ENCODE peak calls at places on chromosomes 4 and X, in nine cellular contexts. One of them, this sample, is unnamed.
A peak's percentile ranks its signal among the peaks of the same experiment; 100 is the strongest.

GRCh38 chrX:110563276-110563675 is 204.6 kb downstream of the RTL9 start:
- DNase-seq in HepG2: no peak
- DNase-seq in body of pancreas: no peak
- DNase-seq in lower leg skin: no peak
- DNase-seq in gastrocnemius medialis: no peak
- DNase-seq in HCT116: no peak
- DNase-seq in RWPE1: peak; percentile 1
- DNase-seq in cardiac fibroblast: no peak
- DNase-seq in heart left ventricle: no peak
- DNase-seq in this sample: no peak

GRCh38 chrX:71095033-71095432 is 618 bp upstream of the FOXO4 start:
- DNase-seq in heart left ventricle: no peak
- DNase-seq in body of pancreas: no peak
- DNase-seq in RWPE1: no peak
- DNase-seq in HepG2: no peak
- DNase-seq in HCT116: no peak
- DNase-seq in lower leg skin: no peak
- DNase-seq in cardiac fibroblast: no peak
- DNase-seq in gastrocnemius medialis: no peak
- DNase-seq in this sample: no peak

GRCh38 chrX:57172544-57172943 is 35.3 kb upstream of the SPIN2A start:
- DNase-seq in heart left ventricle: peak; percentile 35
- DNase-seq in HepG2: no peak
- DNase-seq in HCT116: no peak
- DNase-seq in RWPE1: no peak
- DNase-seq in gastrocnemius medialis: no peak
- DNase-seq in cardiac fibroblast: no peak
- DNase-seq in lower leg skin: no peak
- DNase-seq in body of pancreas: no peak
- DNase-seq in this sample: no peak

GRCh38 chr4:98568896-98569663 is 89.3 kb downstream of the TSPAN5 start:
- DNase-seq in gastrocnemius medialis: no peak
- DNase-seq in body of pancreas: no peak
- DNase-seq in RWPE1: no peak
- DNase-seq in cardiac fibroblast: no peak
- DNase-seq in HCT116: no peak
- DNase-seq in heart left ventricle: no peak
- DNase-seq in lower leg skin: no peak
- DNase-seq in HepG2: no peak
- DNase-seq in this sample: no peak

GRCh38 chr4:128600996-128601857 is 208.3 kb upstream of the JADE1 start:
- DNase-seq in lower leg skin: no peak
- DNase-seq in gastrocnemius medialis: peak; percentile 23
- DNase-seq in body of pancreas: peak; percentile 91
- DNase-seq in HepG2: peak; percentile 93
- DNase-seq in heart left ventricle: peak; percentile 77
- DNase-seq in HCT116: peak; percentile 77
- DNase-seq in RWPE1: peak; percentile 83
- DNase-seq in cardiac fibroblast: peak; percentile 99
- DNase-seq in this sample: no peak

GRCh38 chrX:140190441-140191108 is 225.3 kb upstream of the CXorf66 start:
- DNase-seq in cardiac fibroblast: peak; percentile 7
- DNase-seq in body of pancreas: peak; percentile 11
- DNase-seq in HepG2: no peak
- DNase-seq in RWPE1: no peak
- DNase-seq in heart left ventricle: no peak
- DNase-seq in lower leg skin: no peak
- DNase-seq in gastrocnemius medialis: no peak
- DNase-seq in HCT116: no peak
- DNase-seq in this sample: no peak

GRCh38 chr4:97105716-97106115 is 1037.6 kb downstream of the STPG2 start:
- DNase-seq in HepG2: no peak
- DNase-seq in body of pancreas: no peak
- DNase-seq in gastrocnemius medialis: no peak
- DNase-seq in heart left ventricle: no peak
- DNase-seq in cardiac fibroblast: no peak
- DNase-seq in HCT116: no peak
- DNase-seq in lower leg skin: no peak
- DNase-seq in RWPE1: no peak
- DNase-seq in this sample: no peak

GRCh38 chr4:30866907-30867306 is 146.7 kb downstream of the PCDH7 start:
- DNase-seq in HCT116: no peak
- DNase-seq in cardiac fibroblast: no peak
- DNase-seq in lower leg skin: no peak
- DNase-seq in HepG2: no peak
- DNase-seq in RWPE1: peak; percentile 31
- DNase-seq in gastrocnemius medialis: no peak
- DNase-seq in heart left ventricle: no peak
- DNase-seq in body of pancreas: no peak
- DNase-seq in this sample: no peak

GRCh38 chrX:8192276-8192675 is 21.2 kb upstream of the VCX2 start:
- DNase-seq in body of pancreas: no peak
- DNase-seq in cardiac fibroblast: no peak
- DNase-seq in heart left ventricle: no peak
- DNase-seq in HepG2: no peak
- DNase-seq in lower leg skin: no peak
- DNase-seq in HCT116: no peak
- DNase-seq in RWPE1: no peak
- DNase-seq in gastrocnemius medialis: no peak
- DNase-seq in this sample: no peak

GRCh38 chrX:140431521-140431920 is 73.3 kb downstream of the SOX3 start:
- DNase-seq in HCT116: no peak
- DNase-seq in heart left ventricle: no peak
- DNase-seq in body of pancreas: no peak
- DNase-seq in gastrocnemius medialis: no peak
- DNase-seq in RWPE1: no peak
- DNase-seq in cardiac fibroblast: no peak
- DNase-seq in HepG2: no peak
- DNase-seq in lower leg skin: no peak
- DNase-seq in this sample: no peak

GRCh38 chr4:68434277-68434676 is 13.0 kb upstream of the TMPRSS11E start:
- DNase-seq in body of pancreas: no peak
- DNase-seq in HCT116: no peak
- DNase-seq in heart left ventricle: no peak
- DNase-seq in RWPE1: no peak
- DNase-seq in lower leg skin: no peak
- DNase-seq in HepG2: no peak
- DNase-seq in gastrocnemius medialis: no peak
- DNase-seq in cardiac fibroblast: no peak
- DNase-seq in this sample: no peak

GRCh38 chr4:120052840-120053239 is 13.8 kb downstream of the MAD2L1 start:
- DNase-seq in heart left ventricle: peak; percentile 43
- DNase-seq in body of pancreas: peak; percentile 53
- DNase-seq in cardiac fibroblast: peak; percentile 99
- DNase-seq in HCT116: no peak
- DNase-seq in lower leg skin: no peak
- DNase-seq in HepG2: no peak
- DNase-seq in RWPE1: peak; percentile 23
- DNase-seq in gastrocnemius medialis: peak; percentile 36
- DNase-seq in this sample: no peak

GRCh38 chr4:2135083-2135482 is 76.0 kb downstream of the NAT8L start:
- DNase-seq in body of pancreas: peak; percentile 12
- DNase-seq in heart left ventricle: no peak
- DNase-seq in cardiac fibroblast: peak; percentile 77
- DNase-seq in gastrocnemius medialis: no peak
- DNase-seq in HCT116: no peak
- DNase-seq in lower leg skin: no peak
- DNase-seq in HepG2: no peak
- DNase-seq in RWPE1: no peak
- DNase-seq in this sample: no peak

GRCh38 chr4:139455187-139455586 is 1.3 kb downstream of the RAB33B start:
- DNase-seq in HepG2: no peak
- DNase-seq in gastrocnemius medialis: no peak
- DNase-seq in cardiac fibroblast: no peak
- DNase-seq in RWPE1: no peak
- DNase-seq in body of pancreas: no peak
- DNase-seq in HCT116: no peak
- DNase-seq in heart left ventricle: no peak
- DNase-seq in lower leg skin: no peak
- DNase-seq in this sample: no peak

GRCh38 chr4:105170703-105171102 is 24.0 kb downstream of the TET2 start:
- DNase-seq in HCT116: no peak
- DNase-seq in HepG2: no peak
- DNase-seq in gastrocnemius medialis: no peak
- DNase-seq in cardiac fibroblast: no peak
- DNase-seq in heart left ventricle: no peak
- DNase-seq in RWPE1: no peak
- DNase-seq in lower leg skin: no peak
- DNase-seq in body of pancreas: no peak
- DNase-seq in this sample: no peak

GRCh38 chr4:1419708-1420107 is 13.5 kb upstream of the NKX1-1 start:
- DNase-seq in cardiac fibroblast: no peak
- DNase-seq in lower leg skin: peak; percentile 49
- DNase-seq in HCT116: no peak
- DNase-seq in gastrocnemius medialis: no peak
- DNase-seq in HepG2: no peak
- DNase-seq in heart left ventricle: no peak
- DNase-seq in RWPE1: no peak
- DNase-seq in body of pancreas: no peak
- DNase-seq in this sample: no peak

GRCh38 chrX:74246524-74246923 is 57.5 kb upstream of the ZCCHC13 start:
- DNase-seq in heart left ventricle: no peak
- DNase-seq in body of pancreas: no peak
- DNase-seq in RWPE1: no peak
- DNase-seq in lower leg skin: no peak
- DNase-seq in HCT116: no peak
- DNase-seq in HepG2: no peak
- DNase-seq in gastrocnemius medialis: no peak
- DNase-seq in cardiac fibroblast: no peak
- DNase-seq in this sample: no peak

GRCh38 chr4:185638548-185639301 is 103.4 kb upstream of the PDLIM3 start:
- DNase-seq in body of pancreas: no peak
- DNase-seq in heart left ventricle: no peak
- DNase-seq in RWPE1: no peak
- DNase-seq in cardiac fibroblast: no peak
- DNase-seq in HepG2: no peak
- DNase-seq in lower leg skin: no peak
- DNase-seq in gastrocnemius medialis: no peak
- DNase-seq in HCT116: no peak
- DNase-seq in this sample: no peak
- TF ChIP-seq CTCF in body of pancreas: no peak
- TF ChIP-seq CTCF in heart left ventricle: no peak
- TF ChIP-seq CTCF in RWPE1: no peak
- TF ChIP-seq CTCF in cardiac fibroblast: no peak
- TF ChIP-seq CTCF in HepG2: no peak
- TF ChIP-seq CTCF in lower leg skin: no peak
- TF ChIP-seq CTCF in gastrocnemius medialis: no peak
- TF ChIP-seq CTCF in HCT116: no peak
- TF ChIP-seq CTCF in this sample: no peak

GRCh38 chrX:20593402-20593801 is 326.7 kb upstream of the RPS6KA3 start:
- DNase-seq in gastrocnemius medialis: no peak
- DNase-seq in heart left ventricle: no peak
- DNase-seq in cardiac fibroblast: no peak
- DNase-seq in body of pancreas: no peak
- DNase-seq in HepG2: no peak
- DNase-seq in lower leg skin: no peak
- DNase-seq in RWPE1: no peak
- DNase-seq in HCT116: no peak
- DNase-seq in this sample: no peak

GRCh38 chrX:20596856-20597255 is 330.1 kb upstream of the RPS6KA3 start:
- DNase-seq in lower leg skin: no peak
- DNase-seq in RWPE1: no peak
- DNase-seq in gastrocnemius medialis: no peak
- DNase-seq in HCT116: no peak
- DNase-seq in body of pancreas: no peak
- DNase-seq in cardiac fibroblast: no peak
- DNase-seq in heart left ventricle: no peak
- DNase-seq in HepG2: no peak
- DNase-seq in this sample: no peak

GRCh38 chrX:20594985-20595384 is 328.3 kb upstream of the RPS6KA3 start:
- DNase-seq in gastrocnemius medialis: no peak
- DNase-seq in HCT116: peak; percentile 1
- DNase-seq in cardiac fibroblast: peak; percentile 8
- DNase-seq in body of pancreas: no peak
- DNase-seq in HepG2: peak; percentile 7
- DNase-seq in lower leg skin: no peak
- DNase-seq in heart left ventricle: no peak
- DNase-seq in RWPE1: no peak
- DNase-seq in this sample: no peak

GRCh38 chrX:20593836-20594235 is 327.1 kb upstream of the RPS6KA3 start:
- DNase-seq in HepG2: no peak
- DNase-seq in body of pancreas: no peak
- DNase-seq in lower leg skin: no peak
- DNase-seq in heart left ventricle: no peak
- DNase-seq in gastrocnemius medialis: no peak
- DNase-seq in RWPE1: no peak
- DNase-seq in cardiac fibroblast: no peak
- DNase-seq in HCT116: no peak
- DNase-seq in this sample: no peak

DNA sequence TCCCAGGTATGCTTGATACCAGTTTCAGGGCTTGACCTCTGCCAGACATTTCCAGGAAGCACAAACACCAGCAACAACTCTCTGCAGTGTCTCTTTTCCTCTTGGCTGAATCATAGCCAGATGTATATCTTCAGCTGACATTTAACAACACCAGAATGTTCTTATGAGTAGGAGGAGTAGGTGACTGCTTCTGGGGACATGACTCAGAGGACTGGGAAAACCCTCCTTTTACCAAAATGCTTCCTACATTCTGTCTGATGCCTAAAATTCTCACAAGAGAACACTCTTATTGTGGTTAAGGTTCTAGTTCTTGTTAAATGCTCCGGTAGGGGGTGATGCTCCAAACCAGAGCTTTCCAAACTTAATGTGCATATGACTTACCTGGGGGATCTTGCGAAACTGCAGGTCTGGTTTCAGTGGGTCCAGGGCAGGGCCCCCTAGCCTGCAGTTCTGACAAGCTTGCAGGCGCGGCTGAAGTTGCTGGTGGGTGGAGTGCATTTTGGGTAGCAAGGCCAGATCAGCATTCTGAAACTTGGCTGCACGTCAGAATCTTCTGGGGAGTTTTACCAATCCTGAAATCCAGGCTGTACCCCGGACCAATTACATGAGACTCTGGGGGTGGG is 329.3 kb upstream of the RPS6KA3 start:
- DNase-seq in heart left ventricle: no peak
- DNase-seq in cardiac fibroblast: peak; percentile 28
- DNase-seq in HepG2: no peak
- DNase-seq in RWPE1: no peak
- DNase-seq in lower leg skin: no peak
- DNase-seq in HCT116: no peak
- DNase-seq in gastrocnemius medialis: no peak
- DNase-seq in body of pancreas: no peak
- DNase-seq in this sample: no peak
- TF ChIP-seq CTCF in heart left ventricle: no peak
- TF ChIP-seq CTCF in cardiac fibroblast: no peak
- TF ChIP-seq CTCF in HepG2: no peak
- TF ChIP-seq CTCF in RWPE1: no peak
- TF ChIP-seq CTCF in lower leg skin: no peak
- TF ChIP-seq CTCF in HCT116: no peak
- TF ChIP-seq CTCF in gastrocnemius medialis: no peak
- TF ChIP-seq CTCF in body of pancreas: no peak
- TF ChIP-seq CTCF in this sample: no peak

GRCh38 chrX:153459976-153460375 is 10.4 kb downstream of the HAUS7 start:
- DNase-seq in heart left ventricle: peak; percentile 14
- DNase-seq in HCT116: no peak
- DNase-seq in HepG2: peak; percentile 23
- DNase-seq in body of pancreas: no peak
- DNase-seq in cardiac fibroblast: peak; percentile 46
- DNase-seq in lower leg skin: no peak
- DNase-seq in RWPE1: no peak
- DNase-seq in gastrocnemius medialis: no peak
- DNase-seq in this sample: no peak
- TF ChIP-seq CTCF in heart left ventricle: no peak
- TF ChIP-seq CTCF in HCT116: no peak
- TF ChIP-seq CTCF in HepG2: no peak
- TF ChIP-seq CTCF in body of pancreas: no peak
- TF ChIP-seq CTCF in cardiac fibroblast: no peak
- TF ChIP-seq CTCF in lower leg skin: no peak
- TF ChIP-seq CTCF in RWPE1: no peak
- TF ChIP-seq CTCF in gastrocnemius medialis: no peak
- TF ChIP-seq CTCF in this sample: no peak

GRCh38 chr4:173231916-173232315 is 63.3 kb downstream of the GALNT7 start:
- DNase-seq in HCT116: no peak
- DNase-seq in body of pancreas: peak; percentile 15
- DNase-seq in lower leg skin: no peak
- DNase-seq in RWPE1: peak; percentile 19
- DNase-seq in HepG2: no peak
- DNase-seq in gastrocnemius medialis: no peak
- DNase-seq in heart left ventricle: no peak
- DNase-seq in cardiac fibroblast: peak; percentile 57
- DNase-seq in this sample: no peak
- TF ChIP-seq CTCF in HCT116: peak; percentile 35
- TF ChIP-seq CTCF in body of pancreas: peak; percentile 47
- TF ChIP-seq CTCF in lower leg skin: no peak
- TF ChIP-seq CTCF in RWPE1: no peak
- TF ChIP-seq CTCF in HepG2: no peak
- TF ChIP-seq CTCF in gastrocnemius medialis: no peak
- TF ChIP-seq CTCF in heart left ventricle: peak; percentile 34
- TF ChIP-seq CTCF in cardiac fibroblast: peak; percentile 33
- TF ChIP-seq CTCF in this sample: no peak

This sample was measured in GM10248.